ENCODE peak calls at places on chromosomes 12 and 14, in six cellular contexts. Y, E, R, L, K and S are unnamed samples.

GRCh38 chr14:103960457-103960856 is 18.1 kb upstream of the RD3L start:
- DNase-seq in Y (no peak), E (no peak), R (no peak), L (no peak), K (no peak), S (no peak)

GRCh38 chr14:64294672-64295413 is 672 bp upstream of the ESR2 start:
- DNase-seq in Y (no peak), E (peak), R (peak), L (peak), K (peak), S (no peak)

GRCh38 chr12:119695034-119695433 is 27.1 kb downstream of the PRKAB1 start:
- DNase-seq in Y (no peak), E (no peak), R (no peak), L (no peak), K (peak), S (no peak)

GRCh38 chr14:70257526-70257925 is 68.8 kb upstream of the SLC8A3 start:
- DNase-seq in Y (no peak), E (no peak), R (no peak), L (no peak), K (peak), S (no peak)

GRCh38 chr12:103288016-103288415 is 207.8 kb downstream of the C12orf42 start:
- DNase-seq in Y (no peak), E (no peak), R (no peak), L (no peak), K (no peak), S (no peak)

GRCh38 chr12:104049278-104050257 is at the start of gene GLT8D2:
- DNase-seq in Y (peak), E (peak), R (peak), L (no peak), K (peak), S (peak)

GRCh38 chr12:106284294-106285105 is 18.0 kb upstream of the TCP11L2 start:
- DNase-seq in Y (no peak), E (no peak), R (no peak), L (no peak), K (peak), S (no peak)

GRCh38 chr14:75208843-75209242 is 32.4 kb upstream of the TMED10 start:
- DNase-seq in Y (no peak), E (no peak), R (no peak), L (no peak), K (no peak), S (no peak)

GRCh38 chr14:39230416-39230815 is 3.3 kb upstream of the MIA2 start:
- DNase-seq in Y (no peak), E (no peak), R (peak), L (no peak), K (no peak), S (no peak)

GRCh38 chr12:128449146-128449894 is 182.3 kb downstream of the TMEM132C start:
- DNase-seq in Y (no peak), E (no peak), R (no peak), L (no peak), K (peak), S (no peak)

GRCh38 chr12:50960130-50960529 is 7.8 kb downstream of the HIGD1C start:
- DNase-seq in Y (no peak), E (no peak), R (peak), L (no peak), K (peak), S (no peak)

GRCh38 chr12:116366456-116366776 is 88.9 kb upstream of the MED13L start:
- DNase-seq in Y (no peak), E (no peak), R (no peak), L (no peak), K (peak), S (no peak)

GRCh38 chr14:98227000-98227726 is 1044.8 kb downstream of the BCL11B start:
- DNase-seq in Y (no peak), E (no peak), R (no peak), L (peak), K (no peak), S (no peak)

GRCh38 chr14:63045612-63046320 is 508 bp upstream of the KCNH5 start:
- DNase-seq in Y (no peak), E (no peak), R (peak), L (no peak), K (peak), S (no peak)

GRCh38 chr14:63050694-63051093 is 5.4 kb upstream of the KCNH5 start:
- DNase-seq in Y (no peak), E (no peak), R (no peak), L (no peak), K (no peak), S (no peak)

GRCh38 chr14:63046339-63047268 is 1.3 kb upstream of the KCNH5 start:
- DNase-seq in Y (no peak), E (no peak), R (no peak), L (no peak), K (no peak), S (no peak)

GRCh38 chr14:63039800-63040380 is 5.4 kb downstream of the KCNH5 start:
- DNase-seq in Y (peak), E (no peak), R (peak), L (no peak), K (peak), S (no peak)

DNA sequence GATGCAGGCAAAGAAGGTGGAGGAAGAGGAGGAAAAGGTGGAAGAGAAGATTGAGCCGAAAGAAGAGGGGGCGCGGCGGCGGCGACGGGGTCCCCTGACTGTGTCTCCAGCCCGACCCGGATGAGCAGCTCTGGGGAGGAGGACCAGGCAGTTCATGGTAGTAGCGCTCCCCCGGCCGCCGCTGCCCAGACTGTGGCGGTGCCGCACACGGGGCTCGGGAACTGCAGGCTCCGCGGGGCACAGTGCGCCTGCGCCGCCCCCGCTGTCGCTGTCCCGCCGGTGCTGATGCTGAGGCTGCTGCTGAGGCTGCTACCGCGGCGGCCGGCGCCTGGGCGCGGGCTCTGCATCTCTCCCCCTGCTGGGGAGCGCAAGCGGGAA is at the start of gene KCNH5:
- DNase-seq in Y (no peak), E (no peak), R (peak), L (no peak), K (peak), S (no peak)
- H3K4me3 ChIP-seq in Y (peak), E (no peak), R (peak), L (no peak), K (peak), S (peak)

GRCh38 chr12:132886529-132887477 is 602 bp downstream of the CHFR start:
- DNase-seq in Y (no peak), E (peak), R (peak), L (no peak), K (peak), S (no peak)

GRCh38 chr12:132887513-132888341 is at the start of gene CHFR:
- DNase-seq in Y (peak), E (peak), R (peak), L (peak), K (peak), S (peak)

DNA sequence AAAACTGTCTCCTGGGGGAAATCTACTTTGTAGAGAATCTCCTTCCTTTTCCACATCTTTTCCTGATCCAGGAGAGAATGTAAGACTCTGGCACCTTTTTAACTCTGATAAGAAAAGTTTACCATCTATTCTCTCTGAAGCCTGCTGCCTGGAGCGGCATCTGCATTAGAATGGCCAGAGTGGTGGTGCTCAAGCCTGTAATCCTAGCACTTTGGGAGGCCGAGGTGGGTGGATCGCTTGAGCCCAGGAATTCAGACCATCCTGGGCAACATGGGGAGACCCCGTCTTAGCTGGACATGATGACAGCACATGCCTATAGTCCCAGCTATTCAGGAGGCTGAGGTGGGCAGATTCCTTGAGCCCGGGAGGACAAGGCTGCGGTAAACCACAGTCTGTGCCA is 1.4 kb upstream of the CHFR start:
- DNase-seq in Y (no peak), E (no peak), R (no peak), L (no peak), K (no peak), S (no peak)
- H3K4me3 ChIP-seq in Y (no peak), E (no peak), R (no peak), L (no peak), K (no peak), S (no peak)

GRCh38 chr12:108701779-108702435 is 29.4 kb downstream of the CORO1C start:
- DNase-seq in Y (no peak), E (no peak), R (peak), L (no peak), K (no peak), S (no peak)
- H3K4me3 ChIP-seq in Y (no peak), E (no peak), R (no peak), L (no peak), K (no peak), S (no peak)

DNA sequence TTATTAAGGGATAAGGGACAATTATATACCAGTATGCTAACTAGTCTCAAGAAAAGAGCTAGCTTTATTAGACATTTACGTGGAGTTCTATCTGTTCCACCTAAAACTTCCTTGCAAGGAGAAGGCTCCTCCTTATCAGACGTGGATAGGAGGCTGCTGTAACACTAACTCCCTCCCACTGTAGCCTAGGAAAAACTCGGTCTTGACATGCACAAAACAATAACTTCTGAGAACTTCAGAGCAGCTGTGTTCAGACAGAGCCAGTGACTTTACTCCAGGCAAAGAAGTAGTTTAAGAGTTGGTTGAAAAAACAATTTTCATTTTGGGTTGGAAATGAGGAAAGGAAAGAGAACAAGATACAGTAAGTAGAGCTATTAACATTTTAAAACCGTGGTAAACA is 2.7 kb downstream of the ATF7 start:
- DNase-seq in Y (no peak), E (no peak), R (peak), L (no peak), K (peak), S (peak)
- H3K4me3 ChIP-seq in Y (peak), E (peak), R (no peak), L (no peak), K (peak), S (peak)